ENCODE peak calls at places on chromosomes 11 and 22, in nine cellular contexts. One of them, this sample, is unnamed.

GRCh38 chr22:40410272-40410671 is 39.9 kb downstream of the SGSM3 start:
- DNase-seq in mucosa of descending colon: no peak
- DNase-seq in cardiac muscle cell: no peak
- DNase-seq in lower lobe of right lung: no peak
- DNase-seq in brain microvascular endothelial cell: no peak
- DNase-seq in uterus: no peak
- DNase-seq in AG09309: no peak
- DNase-seq in endodermal cell: no peak
- DNase-seq in K562: no peak
- DNase-seq in this sample: no peak

GRCh38 chr11:122099345-122100045 is 16.5 kb downstream of the BLID start:
- DNase-seq in mucosa of descending colon: no peak
- DNase-seq in cardiac muscle cell: no peak
- DNase-seq in lower lobe of right lung: no peak
- DNase-seq in brain microvascular endothelial cell: no peak
- DNase-seq in uterus: peak; percentile 31
- DNase-seq in AG09309: no peak
- DNase-seq in endodermal cell: no peak
- DNase-seq in K562: no peak
- DNase-seq in this sample: no peak

GRCh38 chr22:37267128-37267587 is 15.2 kb upstream of the CYTH4 start:
- DNase-seq in mucosa of descending colon: peak; percentile 59
- DNase-seq in cardiac muscle cell: peak; percentile 74
- DNase-seq in lower lobe of right lung: peak; percentile 71
- DNase-seq in brain microvascular endothelial cell: no peak
- DNase-seq in uterus: no peak
- DNase-seq in AG09309: no peak
- DNase-seq in endodermal cell: peak; percentile 91
- DNase-seq in K562: peak; percentile 58
- DNase-seq in this sample: no peak

GRCh38 chr11:126174816-126175215 is 36.6 kb downstream of the RPUSD4 start:
- DNase-seq in mucosa of descending colon: no peak
- DNase-seq in cardiac muscle cell: no peak
- DNase-seq in lower lobe of right lung: peak; percentile 19
- DNase-seq in brain microvascular endothelial cell: no peak
- DNase-seq in uterus: no peak
- DNase-seq in AG09309: no peak
- DNase-seq in endodermal cell: no peak
- DNase-seq in K562: no peak
- DNase-seq in this sample: no peak

GRCh38 chr11:102361100-102362021 is 14.3 kb downstream of the BIRC2 start:
- DNase-seq in mucosa of descending colon: no peak
- DNase-seq in cardiac muscle cell: no peak
- DNase-seq in lower lobe of right lung: no peak
- DNase-seq in brain microvascular endothelial cell: no peak
- DNase-seq in uterus: no peak
- DNase-seq in AG09309: no peak
- DNase-seq in endodermal cell: no peak
- DNase-seq in K562: no peak
- DNase-seq in this sample: no peak

GRCh38 chr11:122334546-122335375 is 218.7 kb upstream of the BLID start:
- DNase-seq in mucosa of descending colon: no peak
- DNase-seq in cardiac muscle cell: no peak
- DNase-seq in lower lobe of right lung: no peak
- DNase-seq in brain microvascular endothelial cell: no peak
- DNase-seq in uterus: no peak
- DNase-seq in AG09309: no peak
- DNase-seq in endodermal cell: no peak
- DNase-seq in K562: no peak
- DNase-seq in this sample: no peak

GRCh38 chr11:122668562-122669090 is 13.1 kb downstream of the UBASH3B start:
- DNase-seq in mucosa of descending colon: no peak
- DNase-seq in cardiac muscle cell: no peak
- DNase-seq in lower lobe of right lung: no peak
- DNase-seq in brain microvascular endothelial cell: peak; percentile 63
- DNase-seq in uterus: no peak
- DNase-seq in AG09309: no peak
- DNase-seq in endodermal cell: no peak
- DNase-seq in K562: no peak
- DNase-seq in this sample: no peak

GRCh38 chr11:121059605-121060004 is 35.7 kb downstream of the TBCEL start:
- DNase-seq in mucosa of descending colon: no peak
- DNase-seq in cardiac muscle cell: no peak
- DNase-seq in lower lobe of right lung: no peak
- DNase-seq in brain microvascular endothelial cell: no peak
- DNase-seq in uterus: no peak
- DNase-seq in AG09309: no peak
- DNase-seq in endodermal cell: no peak
- DNase-seq in K562: no peak
- DNase-seq in this sample: no peak

GRCh38 chr11:128766687-128767086 is 72.8 kb downstream of the FLI1 start:
- DNase-seq in mucosa of descending colon: no peak
- DNase-seq in cardiac muscle cell: no peak
- DNase-seq in lower lobe of right lung: no peak
- DNase-seq in brain microvascular endothelial cell: no peak
- DNase-seq in uterus: no peak
- DNase-seq in AG09309: no peak
- DNase-seq in endodermal cell: no peak
- DNase-seq in K562: no peak
- DNase-seq in this sample: no peak

GRCh38 chr11:13644997-13645667 is 23.3 kb upstream of the FAR1 start:
- DNase-seq in mucosa of descending colon: no peak
- DNase-seq in cardiac muscle cell: no peak
- DNase-seq in lower lobe of right lung: no peak
- DNase-seq in brain microvascular endothelial cell: no peak
- DNase-seq in uterus: no peak
- DNase-seq in AG09309: no peak
- DNase-seq in endodermal cell: no peak
- DNase-seq in K562: no peak
- DNase-seq in this sample: no peak

GRCh38 chr11:27383645-27384044 is 20.6 kb upstream of the CCDC34 start:
- DNase-seq in mucosa of descending colon: no peak
- DNase-seq in cardiac muscle cell: no peak
- DNase-seq in lower lobe of right lung: no peak
- DNase-seq in brain microvascular endothelial cell: no peak
- DNase-seq in uterus: no peak
- DNase-seq in AG09309: no peak
- DNase-seq in endodermal cell: no peak
- DNase-seq in K562: no peak
- DNase-seq in this sample: no peak

GRCh38 chr22:38953577-38954413 is 3.6 kb upstream of the APOBEC3A start:
- DNase-seq in mucosa of descending colon: peak; percentile 63
- DNase-seq in cardiac muscle cell: no peak
- DNase-seq in lower lobe of right lung: no peak
- DNase-seq in brain microvascular endothelial cell: no peak
- DNase-seq in uterus: no peak
- DNase-seq in AG09309: no peak
- DNase-seq in endodermal cell: no peak
- DNase-seq in K562: no peak
- DNase-seq in this sample: no peak

GRCh38 chr11:120078397-120078796 is 59.5 kb downstream of the TRIM29 start:
- DNase-seq in mucosa of descending colon: no peak
- DNase-seq in cardiac muscle cell: no peak
- DNase-seq in lower lobe of right lung: no peak
- DNase-seq in brain microvascular endothelial cell: no peak
- DNase-seq in uterus: no peak
- DNase-seq in AG09309: no peak
- DNase-seq in endodermal cell: no peak
- DNase-seq in K562: no peak
- DNase-seq in this sample: no peak

GRCh38 chr22:20026996-20027601 is 6.2 kb downstream of the TANGO2 start:
- DNase-seq in mucosa of descending colon: no peak
- DNase-seq in cardiac muscle cell: no peak
- DNase-seq in lower lobe of right lung: no peak
- DNase-seq in brain microvascular endothelial cell: no peak
- DNase-seq in uterus: no peak
- DNase-seq in AG09309: no peak
- DNase-seq in endodermal cell: no peak
- DNase-seq in K562: peak; percentile 67
- DNase-seq in this sample: no peak

GRCh38 chr22:29947410-29948387 is 64.7 kb downstream of the MTMR3 start:
- DNase-seq in mucosa of descending colon: no peak
- DNase-seq in cardiac muscle cell: no peak
- DNase-seq in lower lobe of right lung: no peak
- DNase-seq in brain microvascular endothelial cell: no peak
- DNase-seq in uterus: no peak
- DNase-seq in AG09309: no peak
- DNase-seq in endodermal cell: no peak
- DNase-seq in K562: no peak
- DNase-seq in this sample: no peak

DNA sequence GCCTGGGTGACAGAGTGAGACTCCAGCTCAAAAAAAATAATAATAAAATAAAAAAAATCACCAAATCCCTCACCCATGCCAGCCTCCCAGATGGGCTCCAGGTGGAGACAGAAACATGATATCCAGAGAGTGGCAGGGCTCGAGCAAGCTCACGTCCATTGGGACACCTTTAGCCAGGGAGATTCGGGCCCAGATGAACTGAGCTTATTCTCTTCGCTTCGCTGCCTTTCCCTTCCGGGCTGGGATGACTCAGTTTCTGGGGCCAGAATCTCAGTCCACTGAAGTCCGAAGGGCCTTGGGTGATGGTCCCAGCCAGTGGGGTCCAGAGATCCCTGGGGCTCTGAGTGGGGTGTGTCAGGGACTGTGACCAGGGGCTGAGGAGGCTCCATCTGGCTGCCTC is 23.0 kb upstream of the MYEOV start:
- DNase-seq in mucosa of descending colon: no peak
- DNase-seq in cardiac muscle cell: no peak
- DNase-seq in lower lobe of right lung: no peak
- DNase-seq in brain microvascular endothelial cell: no peak
- DNase-seq in uterus: no peak
- DNase-seq in AG09309: no peak
- DNase-seq in endodermal cell: no peak
- DNase-seq in K562: no peak
- DNase-seq in this sample: no peak
- H3K4me3 ChIP-seq in mucosa of descending colon: no peak overlapping the region
- H3K4me3 ChIP-seq in cardiac muscle cell: no peak overlapping the region
- H3K4me3 ChIP-seq in lower lobe of right lung: no peak overlapping the region
- H3K4me3 ChIP-seq in brain microvascular endothelial cell: no peak overlapping the region
- H3K4me3 ChIP-seq in uterus: no peak overlapping the region
- H3K4me3 ChIP-seq in AG09309: no peak overlapping the region
- H3K4me3 ChIP-seq in endodermal cell: no peak overlapping the region
- H3K4me3 ChIP-seq in K562: no peak overlapping the region
- H3K4me3 ChIP-seq in this sample: no peak overlapping the region

GRCh38 chr11:78426845-78427244 is 9.2 kb upstream of the GAB2 start:
- DNase-seq in mucosa of descending colon: no peak
- DNase-seq in cardiac muscle cell: no peak
- DNase-seq in lower lobe of right lung: no peak
- DNase-seq in brain microvascular endothelial cell: no peak
- DNase-seq in uterus: no peak
- DNase-seq in AG09309: no peak
- DNase-seq in endodermal cell: no peak
- DNase-seq in K562: no peak
- DNase-seq in this sample: no peak
- TF ChIP-seq CTCF in mucosa of descending colon: no peak
- TF ChIP-seq CTCF in cardiac muscle cell: no peak
- TF ChIP-seq CTCF in lower lobe of right lung: no peak
- TF ChIP-seq CTCF in brain microvascular endothelial cell: no peak
- TF ChIP-seq CTCF in uterus: no peak
- TF ChIP-seq CTCF in AG09309: no peak
- TF ChIP-seq CTCF in endodermal cell: no peak
- TF ChIP-seq CTCF in K562: no peak
- TF ChIP-seq CTCF in this sample: no peak

GRCh38 chr11:2122907-2123627 is 16.1 kb downstream of the IGF2 start:
- DNase-seq in mucosa of descending colon: no peak
- DNase-seq in cardiac muscle cell: no peak
- DNase-seq in lower lobe of right lung: peak; percentile 25
- DNase-seq in brain microvascular endothelial cell: no peak
- DNase-seq in uterus: no peak
- DNase-seq in AG09309: no peak
- DNase-seq in endodermal cell: no peak
- DNase-seq in K562: peak; percentile 11
- DNase-seq in this sample: no peak
- H3K4me3 ChIP-seq in mucosa of descending colon: no peak overlapping the region
- H3K4me3 ChIP-seq in cardiac muscle cell: no peak overlapping the region
- H3K4me3 ChIP-seq in lower lobe of right lung: no peak overlapping the region
- H3K4me3 ChIP-seq in brain microvascular endothelial cell: no peak overlapping the region
- H3K4me3 ChIP-seq in uterus: no peak overlapping the region
- H3K4me3 ChIP-seq in AG09309: no peak overlapping the region
- H3K4me3 ChIP-seq in endodermal cell: no peak overlapping the region
- H3K4me3 ChIP-seq in K562: no peak overlapping the region
- H3K4me3 ChIP-seq in this sample: no peak overlapping the region

GRCh38 chr11:68508425-68508824 is 47.9 kb downstream of the PPP6R3 start:
- DNase-seq in mucosa of descending colon: no peak
- DNase-seq in cardiac muscle cell: no peak
- DNase-seq in lower lobe of right lung: no peak
- DNase-seq in brain microvascular endothelial cell: no peak
- DNase-seq in uterus: no peak
- DNase-seq in AG09309: peak; percentile 2
- DNase-seq in endodermal cell: no peak
- DNase-seq in K562: no peak
- DNase-seq in this sample: no peak

GRCh38 chr11:68505596-68505995 is 45.0 kb downstream of the PPP6R3 start:
- DNase-seq in mucosa of descending colon: no peak
- DNase-seq in cardiac muscle cell: peak; percentile 60
- DNase-seq in lower lobe of right lung: no peak
- DNase-seq in brain microvascular endothelial cell: peak; percentile 45
- DNase-seq in uterus: no peak
- DNase-seq in AG09309: peak; percentile 13
- DNase-seq in endodermal cell: no peak
- DNase-seq in K562: no peak
- DNase-seq in this sample: no peak

GRCh38 chr11:68509105-68509504 is 48.6 kb downstream of the PPP6R3 start:
- DNase-seq in mucosa of descending colon: no peak
- DNase-seq in cardiac muscle cell: no peak
- DNase-seq in lower lobe of right lung: no peak
- DNase-seq in brain microvascular endothelial cell: no peak
- DNase-seq in uterus: no peak
- DNase-seq in AG09309: peak; percentile 4
- DNase-seq in endodermal cell: no peak
- DNase-seq in K562: no peak
- DNase-seq in this sample: no peak

GRCh38 chr11:68504432-68505066 is 44.0 kb downstream of the PPP6R3 start:
- DNase-seq in mucosa of descending colon: no peak
- DNase-seq in cardiac muscle cell: no peak
- DNase-seq in lower lobe of right lung: no peak
- DNase-seq in brain microvascular endothelial cell: no peak
- DNase-seq in uterus: no peak
- DNase-seq in AG09309: no peak
- DNase-seq in endodermal cell: no peak
- DNase-seq in K562: no peak
- DNase-seq in this sample: no peak

DNA sequence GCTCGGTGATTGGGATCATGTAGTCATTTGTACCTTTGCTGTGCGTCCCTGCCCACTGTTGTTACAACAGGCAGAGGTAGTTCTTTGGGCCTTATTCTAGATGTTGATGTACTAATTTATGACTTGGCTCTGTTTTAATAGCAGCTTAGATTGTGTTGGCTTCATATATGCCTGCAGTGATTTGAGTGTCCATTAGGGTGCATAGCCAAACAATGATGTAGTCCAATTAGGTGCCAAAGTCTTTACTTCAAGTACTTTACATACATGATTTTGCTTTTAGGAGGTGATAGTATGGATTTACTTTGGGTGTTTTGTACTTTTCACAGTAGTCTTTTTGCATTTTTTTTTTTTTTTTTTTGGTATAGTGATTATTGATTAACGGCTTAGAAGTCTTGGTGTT is 46.4 kb downstream of the PPP6R3 start:
- DNase-seq in mucosa of descending colon: no peak
- DNase-seq in cardiac muscle cell: no peak
- DNase-seq in lower lobe of right lung: no peak
- DNase-seq in brain microvascular endothelial cell: no peak
- DNase-seq in uterus: no peak
- DNase-seq in AG09309: no peak
- DNase-seq in endodermal cell: no peak
- DNase-seq in K562: no peak
- DNase-seq in this sample: no peak
- TF ChIP-seq CTCF in mucosa of descending colon: no peak
- TF ChIP-seq CTCF in cardiac muscle cell: peak; percentile 4
- TF ChIP-seq CTCF in lower lobe of right lung: no peak
- TF ChIP-seq CTCF in brain microvascular endothelial cell: peak; percentile 9
- TF ChIP-seq CTCF in uterus: no peak
- TF ChIP-seq CTCF in AG09309: no peak
- TF ChIP-seq CTCF in endodermal cell: peak; percentile 35
- TF ChIP-seq CTCF in K562: no peak
- TF ChIP-seq CTCF in this sample: peak; percentile 8

This sample was measured in retinal pigment epithelial cell.